ENCODE peak calls at places on chromosome 20, in seven cellular contexts. One of them, this sample, is unnamed.
A peak's percentile ranks its signal among the peaks of the same experiment; 100 is the strongest.

GRCh38 chr20:38840053-38840893 is 34.8 kb downstream of the PPP1R16B start:
- DNase-seq in caudate nucleus: no peak
- DNase-seq in stimulated activated CD4-positive, alpha-beta T cell treated with anti-CD3 and anti-CD28 coated beads, Interleukin-15, amount 100 ng/mL, for 1 hour: no peak
- DNase-seq in NCI-H510A: no peak
- DNase-seq in NCI-H146: no peak
- DNase-seq in central memory CD4-positive, alpha-beta T cell: no peak
- DNase-seq in CD8-positive, alpha-beta memory T cell: peak; percentile 27
- DNase-seq in this sample: no peak

GRCh38 chr20:51616060-51616459 is 73.5 kb upstream of the NFATC2 start:
- DNase-seq in NCI-H510A: no peak
- DNase-seq in stimulated activated CD4-positive, alpha-beta T cell treated with anti-CD3 and anti-CD28 coated beads, Interleukin-15, amount 100 ng/mL, for 1 hour: no peak
- DNase-seq in caudate nucleus: no peak
- DNase-seq in CD8-positive, alpha-beta memory T cell: no peak
- DNase-seq in central memory CD4-positive, alpha-beta T cell: no peak
- DNase-seq in NCI-H146: no peak
- DNase-seq in this sample: no peak

GRCh38 chr20:51022803-51023616 is at the start of gene KCNG1:
- DNase-seq in NCI-H510A: no peak
- DNase-seq in NCI-H146: peak; percentile 8
- DNase-seq in caudate nucleus: no peak
- DNase-seq in CD8-positive, alpha-beta memory T cell: no peak
- DNase-seq in central memory CD4-positive, alpha-beta T cell: no peak
- DNase-seq in stimulated activated CD4-positive, alpha-beta T cell treated with anti-CD3 and anti-CD28 coated beads, Interleukin-15, amount 100 ng/mL, for 1 hour: no peak
- DNase-seq in this sample: peak; percentile 77

GRCh38 chr20:796916-797315 is 28.6 kb upstream of the SLC52A3 start:
- DNase-seq in caudate nucleus: no peak
- DNase-seq in central memory CD4-positive, alpha-beta T cell: no peak
- DNase-seq in CD8-positive, alpha-beta memory T cell: no peak
- DNase-seq in NCI-H510A: no peak
- DNase-seq in NCI-H146: no peak
- DNase-seq in stimulated activated CD4-positive, alpha-beta T cell treated with anti-CD3 and anti-CD28 coated beads, Interleukin-15, amount 100 ng/mL, for 1 hour: no peak
- DNase-seq in this sample: peak; percentile 75

GRCh38 chr20:57390604-57391438 is at the start of gene RBM38:
- DNase-seq in NCI-H510A: peak; percentile 48
- DNase-seq in central memory CD4-positive, alpha-beta T cell: peak; percentile 68
- DNase-seq in stimulated activated CD4-positive, alpha-beta T cell treated with anti-CD3 and anti-CD28 coated beads, Interleukin-15, amount 100 ng/mL, for 1 hour: peak; percentile 63
- DNase-seq in NCI-H146: peak; percentile 75
- DNase-seq in caudate nucleus: peak; percentile 28
- DNase-seq in CD8-positive, alpha-beta memory T cell: peak; percentile 66
- DNase-seq in this sample: peak; percentile 85

GRCh38 chr20:9202440-9203080 is 133.7 kb downstream of the PLCB4 start:
- DNase-seq in CD8-positive, alpha-beta memory T cell: no peak
- DNase-seq in caudate nucleus: no peak
- DNase-seq in central memory CD4-positive, alpha-beta T cell: no peak
- DNase-seq in stimulated activated CD4-positive, alpha-beta T cell treated with anti-CD3 and anti-CD28 coated beads, Interleukin-15, amount 100 ng/mL, for 1 hour: no peak
- DNase-seq in NCI-H510A: no peak
- DNase-seq in NCI-H146: no peak
- DNase-seq in this sample: no peak

GRCh38 chr20:36470482-36471062 is 70.7 kb upstream of the MYL9 start:
- DNase-seq in CD8-positive, alpha-beta memory T cell: no peak
- DNase-seq in stimulated activated CD4-positive, alpha-beta T cell treated with anti-CD3 and anti-CD28 coated beads, Interleukin-15, amount 100 ng/mL, for 1 hour: no peak
- DNase-seq in caudate nucleus: no peak
- DNase-seq in central memory CD4-positive, alpha-beta T cell: no peak
- DNase-seq in NCI-H510A: no peak
- DNase-seq in NCI-H146: peak; percentile 65
- DNase-seq in this sample: no peak

GRCh38 chr20:40868568-40869223 is 159.9 kb upstream of the TOP1 start:
- DNase-seq in NCI-H510A: no peak
- DNase-seq in NCI-H146: no peak
- DNase-seq in stimulated activated CD4-positive, alpha-beta T cell treated with anti-CD3 and anti-CD28 coated beads, Interleukin-15, amount 100 ng/mL, for 1 hour: no peak
- DNase-seq in CD8-positive, alpha-beta memory T cell: no peak
- DNase-seq in caudate nucleus: no peak
- DNase-seq in central memory CD4-positive, alpha-beta T cell: no peak
- DNase-seq in this sample: no peak

GRCh38 chr20:3250091-3250504 is 11.1 kb upstream of the SLC4A11 start:
- DNase-seq in NCI-H146: peak; percentile 30
- DNase-seq in caudate nucleus: no peak
- DNase-seq in NCI-H510A: peak; percentile 46
- DNase-seq in central memory CD4-positive, alpha-beta T cell: no peak
- DNase-seq in CD8-positive, alpha-beta memory T cell: no peak
- DNase-seq in stimulated activated CD4-positive, alpha-beta T cell treated with anti-CD3 and anti-CD28 coated beads, Interleukin-15, amount 100 ng/mL, for 1 hour: no peak
- DNase-seq in this sample: no peak

GRCh38 chr20:24991897-24992419 is 593 bp downstream of the APMAP start:
- DNase-seq in central memory CD4-positive, alpha-beta T cell: no peak
- DNase-seq in caudate nucleus: no peak
- DNase-seq in stimulated activated CD4-positive, alpha-beta T cell treated with anti-CD3 and anti-CD28 coated beads, Interleukin-15, amount 100 ng/mL, for 1 hour: no peak
- DNase-seq in NCI-H510A: no peak
- DNase-seq in NCI-H146: peak; percentile 58
- DNase-seq in CD8-positive, alpha-beta memory T cell: no peak
- DNase-seq in this sample: no peak

GRCh38 chr20:46128310-46129151 is 10.4 kb downstream of the CD40 start:
- DNase-seq in NCI-H146: peak; percentile 48
- DNase-seq in stimulated activated CD4-positive, alpha-beta T cell treated with anti-CD3 and anti-CD28 coated beads, Interleukin-15, amount 100 ng/mL, for 1 hour: no peak
- DNase-seq in caudate nucleus: no peak
- DNase-seq in NCI-H510A: no peak
- DNase-seq in CD8-positive, alpha-beta memory T cell: no peak
- DNase-seq in central memory CD4-positive, alpha-beta T cell: no peak
- DNase-seq in this sample: no peak

GRCh38 chr20:19598117-19598516 is 159.9 kb upstream of the RIN2 start:
- DNase-seq in CD8-positive, alpha-beta memory T cell: no peak
- DNase-seq in stimulated activated CD4-positive, alpha-beta T cell treated with anti-CD3 and anti-CD28 coated beads, Interleukin-15, amount 100 ng/mL, for 1 hour: no peak
- DNase-seq in NCI-H146: no peak
- DNase-seq in NCI-H510A: no peak
- DNase-seq in caudate nucleus: no peak
- DNase-seq in central memory CD4-positive, alpha-beta T cell: no peak
- DNase-seq in this sample: no peak

GRCh38 chr20:41405436-41405835 is 38.8 kb upstream of the EMILIN3 start:
- DNase-seq in stimulated activated CD4-positive, alpha-beta T cell treated with anti-CD3 and anti-CD28 coated beads, Interleukin-15, amount 100 ng/mL, for 1 hour: no peak
- DNase-seq in caudate nucleus: no peak
- DNase-seq in NCI-H510A: no peak
- DNase-seq in central memory CD4-positive, alpha-beta T cell: no peak
- DNase-seq in NCI-H146: no peak
- DNase-seq in CD8-positive, alpha-beta memory T cell: no peak
- DNase-seq in this sample: no peak

GRCh38 chr20:17859616-17860232 is 108.9 kb downstream of the SNX5 start:
- DNase-seq in NCI-H146: no peak
- DNase-seq in CD8-positive, alpha-beta memory T cell: peak; percentile 32
- DNase-seq in stimulated activated CD4-positive, alpha-beta T cell treated with anti-CD3 and anti-CD28 coated beads, Interleukin-15, amount 100 ng/mL, for 1 hour: no peak
- DNase-seq in caudate nucleus: no peak
- DNase-seq in central memory CD4-positive, alpha-beta T cell: no peak
- DNase-seq in NCI-H510A: peak; percentile 61
- DNase-seq in this sample: peak; percentile 48

GRCh38 chr20:12394786-12395185 is 477.1 kb downstream of the BTBD3 start:
- DNase-seq in caudate nucleus: no peak
- DNase-seq in NCI-H146: peak; percentile 80
- DNase-seq in central memory CD4-positive, alpha-beta T cell: no peak
- DNase-seq in stimulated activated CD4-positive, alpha-beta T cell treated with anti-CD3 and anti-CD28 coated beads, Interleukin-15, amount 100 ng/mL, for 1 hour: no peak
- DNase-seq in CD8-positive, alpha-beta memory T cell: no peak
- DNase-seq in NCI-H510A: no peak
- DNase-seq in this sample: no peak

GRCh38 chr20:24469116-24470030 is at the start of gene SYNDIG1:
- DNase-seq in stimulated activated CD4-positive, alpha-beta T cell treated with anti-CD3 and anti-CD28 coated beads, Interleukin-15, amount 100 ng/mL, for 1 hour: no peak
- DNase-seq in central memory CD4-positive, alpha-beta T cell: no peak
- DNase-seq in caudate nucleus: peak; percentile 44
- DNase-seq in NCI-H146: no peak
- DNase-seq in CD8-positive, alpha-beta memory T cell: no peak
- DNase-seq in NCI-H510A: no peak
- DNase-seq in this sample: no peak

GRCh38 chr20:11083841-11084240 is 410.0 kb upstream of the JAG1 start:
- DNase-seq in stimulated activated CD4-positive, alpha-beta T cell treated with anti-CD3 and anti-CD28 coated beads, Interleukin-15, amount 100 ng/mL, for 1 hour: no peak
- DNase-seq in CD8-positive, alpha-beta memory T cell: no peak
- DNase-seq in caudate nucleus: no peak
- DNase-seq in NCI-H510A: no peak
- DNase-seq in NCI-H146: no peak
- DNase-seq in central memory CD4-positive, alpha-beta T cell: no peak
- DNase-seq in this sample: no peak

GRCh38 chr20:40564997-40565680 is 123.9 kb downstream of the MAFB start:
- DNase-seq in NCI-H510A: no peak
- DNase-seq in stimulated activated CD4-positive, alpha-beta T cell treated with anti-CD3 and anti-CD28 coated beads, Interleukin-15, amount 100 ng/mL, for 1 hour: no peak
- DNase-seq in caudate nucleus: no peak
- DNase-seq in central memory CD4-positive, alpha-beta T cell: no peak
- DNase-seq in CD8-positive, alpha-beta memory T cell: no peak
- DNase-seq in NCI-H146: no peak
- DNase-seq in this sample: no peak

GRCh38 chr20:35478804-35479472 is 23.5 kb downstream of the CEP250 start:
- DNase-seq in central memory CD4-positive, alpha-beta T cell: no peak
- DNase-seq in caudate nucleus: no peak
- DNase-seq in NCI-H146: no peak
- DNase-seq in CD8-positive, alpha-beta memory T cell: no peak
- DNase-seq in NCI-H510A: no peak
- DNase-seq in stimulated activated CD4-positive, alpha-beta T cell treated with anti-CD3 and anti-CD28 coated beads, Interleukin-15, amount 100 ng/mL, for 1 hour: no peak
- DNase-seq in this sample: peak; percentile 61

GRCh38 chr20:21301940-21302644 is 1.0 kb upstream of the XRN2 start:
- DNase-seq in caudate nucleus: no peak
- DNase-seq in CD8-positive, alpha-beta memory T cell: no peak
- DNase-seq in NCI-H510A: no peak
- DNase-seq in NCI-H146: no peak
- DNase-seq in stimulated activated CD4-positive, alpha-beta T cell treated with anti-CD3 and anti-CD28 coated beads, Interleukin-15, amount 100 ng/mL, for 1 hour: no peak
- DNase-seq in central memory CD4-positive, alpha-beta T cell: no peak
- DNase-seq in this sample: no peak

GRCh38 chr20:3669710-3670367 is 6.6 kb upstream of the GFRA4 start:
- DNase-seq in central memory CD4-positive, alpha-beta T cell: no peak
- DNase-seq in stimulated activated CD4-positive, alpha-beta T cell treated with anti-CD3 and anti-CD28 coated beads, Interleukin-15, amount 100 ng/mL, for 1 hour: no peak
- DNase-seq in NCI-H146: no peak
- DNase-seq in NCI-H510A: no peak
- DNase-seq in caudate nucleus: no peak
- DNase-seq in CD8-positive, alpha-beta memory T cell: no peak
- DNase-seq in this sample: no peak

GRCh38 chr20:38789503-38790209 is 15.8 kb upstream of the PPP1R16B start:
- DNase-seq in NCI-H510A: no peak
- DNase-seq in CD8-positive, alpha-beta memory T cell: no peak
- DNase-seq in NCI-H146: no peak
- DNase-seq in caudate nucleus: no peak
- DNase-seq in central memory CD4-positive, alpha-beta T cell: no peak
- DNase-seq in stimulated activated CD4-positive, alpha-beta T cell treated with anti-CD3 and anti-CD28 coated beads, Interleukin-15, amount 100 ng/mL, for 1 hour: no peak
- DNase-seq in this sample: no peak